ENCODE peak calls at places on chromosome 9, in six cellular contexts. W is suprapubic skin; I is Calu3; T is H1; H is nephron progenitor cell; X is activated CD8-positive, alpha-beta T cell treated with anti-CD3 and anti-CD28 coated beads for 36 hours. N is an unnamed sample.

GRCh38 chr9:22040760-22041159 is 31.7 kb upstream of the CDKN2B start:
- DNase-seq in W (no peak), H (no peak), X (no peak), T (no peak), I (no peak), N (no peak)

GRCh38 chr9:69253057-69253456 is 72.0 kb upstream of the ENTREP1 start:
- DNase-seq in W (no peak), X (no peak), I (no peak), T (no peak), H (no peak), N (no peak)

GRCh38 chr9:93112116-93112863 is 16.3 kb downstream of the CARD19 start:
- DNase-seq in T (no peak), X (peak), I (no peak), H (no peak), W (peak), N (no peak)

GRCh38 chr9:12794024-12794799 is 19.4 kb downstream of the LURAP1L start:
- DNase-seq in W (no peak), X (no peak), H (no peak), I (no peak), T (no peak), N (no peak)

GRCh38 chr9:33748633-33749304 is 46.6 kb upstream of the PRSS3 start:
- DNase-seq in X (peak), I (no peak), W (no peak), T (no peak), H (no peak), N (no peak)

GRCh38 chr9:13479071-13479470 is 199.6 kb upstream of the MPDZ start:
- DNase-seq in I (no peak), T (no peak), H (no peak), W (no peak), X (no peak), N (no peak)

GRCh38 chr9:14836885-14837284 is 73.3 kb downstream of the FREM1 start:
- DNase-seq in X (no peak), T (no peak), W (no peak), H (no peak), I (no peak), N (no peak)

GRCh38 chr9:4490705-4491620 is 695 bp downstream of the SLC1A1 start:
- DNase-seq in H (peak), X (no peak), I (no peak), T (no peak), W (no peak), N (peak)

GRCh38 chr9:15834541-15834940 is 281.7 kb downstream of the CCDC171 start:
- DNase-seq in I (no peak), H (no peak), T (no peak), W (no peak), X (no peak), N (no peak)

GRCh38 chr9:121620777-121621437 is 30.5 kb upstream of the DAB2IP start:
- DNase-seq in I (peak), X (peak), T (no peak), W (no peak), H (no peak), N (peak)

GRCh38 chr9:74379718-74380117 is 117.4 kb upstream of the RORB start:
- DNase-seq in T (peak), X (peak), H (peak), W (no peak), I (peak), N (no peak)
- TF ChIP-seq CTCF in T (peak), X (peak), H (peak), W (no peak), I (no peak), N (peak)

GRCh38 chr9:17521456-17521855 is 57.4 kb upstream of the SH3GL2 start:
- DNase-seq in W (no peak), I (no peak), H (no peak), T (no peak), X (no peak), N (no peak)
- TF ChIP-seq CTCF in W (no peak), I (no peak), H (no peak), T (peak), X (no peak), N (no peak)

GRCh38 chr9:136802321-136802720 is 5.4 kb upstream of the RABL6 start:
- DNase-seq in X (no peak), T (no peak), H (no peak), W (no peak), I (no peak), N (no peak)

GRCh38 chr9:136804509-136805206 is 3.1 kb upstream of the RABL6 start:
- DNase-seq in X (no peak), H (no peak), W (peak), T (no peak), I (no peak), N (no peak)

GRCh38 chr9:136805207-136805740 is 2.5 kb upstream of the RABL6 start:
- DNase-seq in T (no peak), H (no peak), W (peak), I (no peak), X (no peak), N (no peak)

GRCh38 chr9:136806067-136806466 is 1.7 kb upstream of the RABL6 start:
- DNase-seq in H (no peak), X (no peak), I (no peak), T (no peak), W (no peak), N (no peak)

GRCh38 chr9:136803551-136804508 is 3.9 kb upstream of the RABL6 start:
- DNase-seq in H (no peak), X (no peak), T (no peak), I (no peak), W (no peak), N (no peak)
- TF ChIP-seq CTCF in H (no peak), X (no peak), T (no peak), I (no peak), W (no peak), N (no peak)

DNA sequence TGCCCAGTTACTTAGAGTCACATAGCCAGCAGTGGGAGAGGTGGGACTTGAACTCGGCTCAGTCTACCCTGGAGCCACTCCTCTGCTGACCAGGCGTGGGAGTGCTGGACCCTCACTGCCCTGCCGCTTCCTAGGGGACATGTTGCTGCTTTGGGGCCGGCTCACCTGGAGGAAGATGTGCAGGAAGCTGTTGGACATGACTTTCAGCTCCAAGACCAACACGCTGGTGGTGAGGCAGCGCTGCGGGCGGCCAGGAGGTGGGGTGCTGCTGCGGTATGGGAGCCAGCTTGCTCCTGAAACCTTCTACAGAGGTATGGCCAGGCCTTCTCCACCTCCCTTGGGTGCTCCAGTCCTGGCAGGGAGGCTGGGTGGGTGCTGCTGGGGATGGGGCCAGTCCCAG is 3.4 kb upstream of the CACFD1 start:
- DNase-seq in I (no peak), W (no peak), H (no peak), X (no peak), T (no peak), N (no peak)
- TF ChIP-seq CTCF in I (no peak), W (no peak), H (no peak), X (no peak), T (peak), N (no peak)